ENCODE peak calls at places on chromosomes 6 and 20, in ten cellular contexts. A, E, F, V, I, S, T, M, L and U are unnamed samples.

GRCh38 chr6:27847706-27848105 is 64.5 kb downstream of the OR2B2 start:
- DNase-seq in A (no peak), E (no peak), F (no peak), V (no peak), I (no peak), S (no peak), T (peak; percentile 67), M (no peak), L (no peak), U (no peak)

GRCh38 chr6:122995930-122996796 is at the start of gene CLVS2:
- DNase-seq in A (peak; percentile 52), E (no peak), F (peak; percentile 7), V (no peak), I (no peak), S (peak; percentile 89), T (peak; percentile 49), M (peak; percentile 55), L (no peak), U (no peak)

GRCh38 chr6:52284131-52284459 is 447 bp downstream of the MCM3 start:
- DNase-seq in A (peak; percentile 21), E (no peak), F (no peak), V (no peak), I (no peak), S (peak; percentile 93), T (peak; percentile 63), M (peak; percentile 30), L (peak; percentile 70), U (no peak)

GRCh38 chr20:48329676-48330644 is 497.8 kb downstream of the PREX1 start:
- DNase-seq in A (no peak), E (no peak), F (no peak), V (no peak), I (no peak), S (peak; percentile 60), T (peak; percentile 54), M (no peak), L (no peak), U (no peak)

GRCh38 chr6:79421707-79422484 is 115.3 kb downstream of the LCA5 start:
- DNase-seq in A (no peak), E (no peak), F (no peak), V (no peak), I (no peak), S (no peak), T (peak; percentile 76), M (no peak), L (no peak), U (peak; percentile 61)

GRCh38 chr6:98634569-98634968 is 199.8 kb upstream of the POU3F2 start:
- DNase-seq in A (no peak), E (no peak), F (no peak), V (no peak), I (no peak), S (peak; percentile 68), T (no peak), M (no peak), L (peak; percentile 44), U (no peak)

GRCh38 chr6:145643760-145644159 is 91.6 kb downstream of the EPM2A start:
- DNase-seq in A (no peak), E (no peak), F (no peak), V (no peak), I (no peak), S (no peak), T (peak; percentile 14), M (no peak), L (no peak), U (no peak)

GRCh38 chr6:90458353-90459224 is 128.3 kb downstream of the MAP3K7 start:
- DNase-seq in A (no peak), E (peak; percentile 64), F (no peak), V (no peak), I (no peak), S (no peak), T (peak; percentile 49), M (no peak), L (no peak), U (no peak)

GRCh38 chr20:37194616-37195015 is 15.3 kb upstream of the MROH8 start:
- DNase-seq in A (no peak), E (no peak), F (no peak), V (no peak), I (no peak), S (no peak), T (no peak), M (no peak), L (no peak), U (no peak)

GRCh38 chr20:37195018-37195417 is 15.7 kb upstream of the MROH8 start:
- DNase-seq in A (no peak), E (no peak), F (no peak), V (no peak), I (no peak), S (no peak), T (no peak), M (no peak), L (no peak), U (no peak)

GRCh38 chr20:37193821-37194220 is 14.5 kb upstream of the MROH8 start:
- DNase-seq in A (no peak), E (no peak), F (no peak), V (no peak), I (no peak), S (no peak), T (no peak), M (no peak), L (no peak), U (no peak)

GRCh38 chr20:37192137-37192854 is 12.9 kb upstream of the MROH8 start:
- DNase-seq in A (peak; percentile 88), E (peak; percentile 64), F (peak; percentile 82), V (peak; percentile 40), I (peak; percentile 43), S (peak; percentile 80), T (peak; percentile 91), M (peak; percentile 86), L (peak; percentile 86), U (peak; percentile 48)

GRCh38 chr20:37193226-37193625 is 13.9 kb upstream of the MROH8 start:
- DNase-seq in A (no peak), E (no peak), F (no peak), V (no peak), I (no peak), S (no peak), T (no peak), M (no peak), L (no peak), U (no peak)
- H3K36me3 ChIP-seq in A (no peaks in the 10 kb centered on the region), E (peaks cover under 1% of the 10 kb centered on the region), F (no peaks in the 10 kb centered on the region), V (peaks cover 7% of the 10 kb centered on the region), I (peaks cover 40% of the 10 kb centered on the region), S (peaks cover 9% of the 10 kb centered on the region), T (peaks cover 11% of the 10 kb centered on the region), M (no peaks in the 10 kb centered on the region), L (peaks cover 34% of the 10 kb centered on the region), U (no peaks in the 10 kb centered on the region)

DNA sequence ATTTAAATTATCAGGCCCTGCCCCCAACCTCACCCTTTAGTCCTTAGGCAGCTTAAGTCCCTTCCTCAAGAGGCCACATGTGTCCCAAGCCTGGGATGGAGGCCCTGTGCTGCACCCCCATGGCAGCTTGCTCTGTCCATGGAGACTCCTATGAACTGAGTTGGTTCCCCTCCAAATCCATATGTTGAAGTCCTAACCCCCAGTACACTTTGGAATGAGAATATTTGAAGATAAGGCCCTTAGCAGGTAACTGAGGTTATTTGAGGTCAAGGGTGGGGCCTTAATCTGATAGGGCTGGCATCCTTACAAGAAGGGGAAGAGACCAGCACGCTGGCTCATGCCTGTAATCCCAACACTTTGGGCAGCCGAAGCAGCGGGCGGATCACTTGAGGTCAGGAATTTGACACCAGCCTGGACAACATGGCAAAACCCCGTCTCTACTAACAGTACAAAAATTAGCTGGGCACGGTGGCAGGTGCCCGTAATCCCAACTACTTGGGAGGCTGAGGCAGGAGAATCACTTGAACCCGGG is 6.7 kb upstream of the BEND3 start:
- DNase-seq in A (no peak), E (no peak), F (no peak), V (no peak), I (no peak), S (no peak), T (no peak), M (no peak), L (no peak), U (no peak)
- H3K36me3 ChIP-seq in A (no peaks in the 10 kb centered on the region), E (no peaks in the 10 kb centered on the region), F (no peaks in the 10 kb centered on the region), V (no peaks in the 10 kb centered on the region), I (no peaks in the 10 kb centered on the region), S (no peaks in the 10 kb centered on the region), T (no peaks in the 10 kb centered on the region), M (no peaks in the 10 kb centered on the region), L (no peaks in the 10 kb centered on the region), U (no peaks in the 10 kb centered on the region)

GRCh38 chr6:158471339-158471738 is 88.6 kb upstream of the TMEM181 start:
- DNase-seq in A (no peak), E (no peak), F (no peak), V (no peak), I (no peak), S (no peak), T (no peak), M (no peak), L (no peak), U (no peak)

GRCh38 chr6:158475344-158476302 is 84.3 kb upstream of the TMEM181 start:
- DNase-seq in A (peak; percentile 14), E (no peak), F (no peak), V (no peak), I (no peak), S (no peak), T (peak; percentile 78), M (peak; percentile 29), L (no peak), U (peak; percentile 68)

GRCh38 chr6:158468666-158469065 is 91.2 kb upstream of the TMEM181 start:
- DNase-seq in A (no peak), E (no peak), F (no peak), V (no peak), I (no peak), S (peak; percentile 32), T (no peak), M (no peak), L (no peak), U (no peak)

GRCh38 chr6:158474961-158475343 is 84.9 kb upstream of the TMEM181 start:
- DNase-seq in A (no peak), E (no peak), F (no peak), V (no peak), I (no peak), S (no peak), T (peak; percentile 42), M (no peak), L (no peak), U (no peak)

GRCh38 chr6:158472453-158472852 is 87.4 kb upstream of the TMEM181 start:
- DNase-seq in A (no peak), E (no peak), F (no peak), V (no peak), I (no peak), S (no peak), T (no peak), M (no peak), L (no peak), U (no peak)
- H3K36me3 ChIP-seq in A (no peaks in the 10 kb centered on the region), E (no peaks in the 10 kb centered on the region), F (peaks cover 6% of the 10 kb centered on the region), V (no peaks in the 10 kb centered on the region), I (no peaks in the 10 kb centered on the region), S (peaks cover 3% of the 10 kb centered on the region), T (no peaks in the 10 kb centered on the region), M (no peaks in the 10 kb centered on the region), L (peaks cover 14% of the 10 kb centered on the region), U (no peaks in the 10 kb centered on the region)

GRCh38 chr20:64256282-64256947 is 867 bp downstream of the PCMTD2 start:
- DNase-seq in A (no peak), E (no peak), F (no peak), V (no peak), I (no peak), S (no peak), T (peak; percentile 43), M (no peak), L (no peak), U (no peak)

GRCh38 chr20:64257107-64257757 is 1.7 kb downstream of the PCMTD2 start:
- DNase-seq in A (no peak), E (no peak), F (no peak), V (no peak), I (no peak), S (no peak), T (no peak), M (no peak), L (no peak), U (no peak)

GRCh38 chr20:64260239-64260638 is 4.7 kb downstream of the PCMTD2 start:
- DNase-seq in A (no peak), E (no peak), F (no peak), V (no peak), I (no peak), S (no peak), T (no peak), M (no peak), L (no peak), U (no peak)

GRCh38 chr20:64255361-64256281 is at the start of gene PCMTD2:
- DNase-seq in A (peak; percentile 68), E (peak; percentile 89), F (peak; percentile 88), V (peak; percentile 45), I (peak; percentile 47), S (peak; percentile 92), T (peak; percentile 90), M (peak; percentile 73), L (peak; percentile 89), U (no peak)

DNA sequence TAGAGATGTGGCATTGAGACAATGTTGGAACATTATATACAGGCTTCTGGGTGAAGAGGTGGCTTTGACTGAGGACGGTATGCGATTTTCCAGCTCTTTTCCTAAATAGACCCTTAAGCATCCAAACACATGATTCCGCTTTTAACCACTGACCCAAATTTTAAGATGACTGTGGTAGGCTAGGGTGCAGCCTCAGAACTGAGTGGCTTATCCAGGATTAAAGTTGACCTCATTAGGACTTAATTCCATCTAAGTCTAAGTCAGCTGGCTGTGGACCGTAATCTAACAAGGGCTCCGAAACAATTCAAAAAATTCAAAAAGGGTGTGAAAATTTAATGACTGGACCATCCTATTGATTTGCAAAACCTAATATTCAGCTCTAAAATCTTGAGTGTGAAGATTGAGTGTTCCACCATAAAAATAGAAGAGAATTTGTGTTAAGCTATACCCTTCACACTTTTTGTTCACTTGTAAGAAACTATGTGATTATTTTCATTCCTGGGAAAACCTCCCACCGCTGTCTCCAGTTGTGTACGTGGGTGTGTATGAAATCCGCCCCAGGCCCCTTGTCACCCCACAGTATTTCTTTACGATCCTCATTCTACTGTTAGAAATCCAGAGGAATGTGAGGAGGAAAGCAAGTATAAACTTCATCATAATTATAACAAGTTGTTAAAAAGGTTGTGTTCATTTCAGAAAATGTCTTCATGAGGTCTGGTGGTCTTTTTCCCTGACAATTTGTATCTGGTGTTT is 2.7 kb downstream of the PCMTD2 start:
- DNase-seq in A (no peak), E (no peak), F (no peak), V (no peak), I (no peak), S (no peak), T (no peak), M (no peak), L (no peak), U (no peak)
- H3K36me3 ChIP-seq in A (no peaks in the 10 kb centered on the region), E (no peaks in the 10 kb centered on the region), F (no peaks in the 10 kb centered on the region), V (no peaks in the 10 kb centered on the region), I (no peaks in the 10 kb centered on the region), S (no peaks in the 10 kb centered on the region), T (no peaks in the 10 kb centered on the region), M (no peaks in the 10 kb centered on the region), L (peaks cover 12% of the 10 kb centered on the region), U (no peaks in the 10 kb centered on the region)